ENCODE peak calls at places on chromosomes 16 and 17, in four cellular contexts. N is HepG2, P is K562, Q is suprapubic skin. V is an unnamed sample.

GRCh38 chr16:53829186-53829747 is 125.3 kb downstream of the FTO start:
- DNase-seq in P (no peak), Q (no peak), N (no peak), V (no peak)

GRCh38 chr17:5584971-5585794 is 874 bp upstream of the NLRP1 start:
- DNase-seq in Q (no peak), P (no peak), N (no peak), V (peak)

GRCh38 chr17:5241861-5242671 is 7.4 kb upstream of the SCIMP start:
- DNase-seq in Q (no peak), N (no peak), P (no peak), V (no peak)

GRCh38 chr16:75121949-75122568 is 5.5 kb upstream of the LDHD start:
- DNase-seq in N (peak), P (no peak), Q (no peak), V (no peak)

GRCh38 chr16:86185089-86185488 is 286.1 kb downstream of the IRF8 start:
- DNase-seq in P (no peak), Q (no peak), N (no peak), V (no peak)

GRCh38 chr16:86985656-86986030 is 331.5 kb downstream of the C16orf95 start:
- DNase-seq in Q (no peak), P (no peak), N (no peak), V (no peak)

GRCh38 chr16:69494993-69495392 is 70.6 kb downstream of the CYB5B start:
- DNase-seq in N (peak), P (peak), Q (no peak), V (peak)

GRCh38 chr16:3922241-3922640 is 41.7 kb upstream of the CREBBP start:
- DNase-seq in Q (peak), P (no peak), N (no peak), V (no peak)

GRCh38 chr16:22813223-22813945 is 578 bp upstream of the HS3ST2 start:
- DNase-seq in P (peak), Q (peak), N (peak), V (peak)

GRCh38 chr16:77383606-77384187 is 51.1 kb downstream of the ADAMTS18 start:
- DNase-seq in N (peak), P (no peak), Q (no peak), V (no peak)

GRCh38 chr17:74528491-74529199 is 2.6 kb downstream of the CD300LB start:
- DNase-seq in Q (peak), P (no peak), N (no peak), V (no peak)

GRCh38 chr17:30345527-30346075 is 11.7 kb upstream of the TMIGD1 start:
- DNase-seq in Q (no peak), P (peak), N (peak), V (no peak)

GRCh38 chr16:54284931-54285413 is 1.6 kb downstream of the IRX3 start:
- DNase-seq in Q (peak), P (no peak), N (no peak), V (peak)

GRCh38 chr17:50459756-50460155 is 8.9 kb downstream of the CHAD start:
- DNase-seq in N (no peak), Q (no peak), P (peak), V (no peak)

GRCh38 chr17:50076591-50077235 is 18.4 kb upstream of the PDK2 start:
- DNase-seq in P (no peak), N (no peak), Q (no peak), V (peak)

GRCh38 chr16:11916524-11917285 is 949 bp upstream of the GSPT1 start:
- DNase-seq in N (peak), P (peak), Q (no peak), V (no peak)

GRCh38 chr16:11354733-11355574 is 9.7 kb downstream of the RMI2 start:
- DNase-seq in N (no peak), Q (no peak), P (no peak), V (no peak)

GRCh38 chr16:69397821-69398521 is 12.2 kb upstream of the TERF2 start:
- DNase-seq in Q (no peak), P (peak), N (peak), V (peak)

GRCh38 chr17:47731396-47731795 is 1.6 kb upstream of the TBX21 start:
- DNase-seq in P (no peak), N (no peak), Q (no peak), V (no peak)

GRCh38 chr17:68016838-68017237 is 18.7 kb upstream of the KPNA2 start:
- DNase-seq in N (no peak), Q (no peak), P (no peak), V (no peak)

GRCh38 chr17:76697702-76698465 is 12.9 kb downstream of the MXRA7 start:
- DNase-seq in N (no peak), Q (no peak), P (peak), V (peak)

GRCh38 chr17:80007009-80007752 is 28.5 kb downstream of the TBC1D16 start:
- DNase-seq in Q (no peak), N (no peak), P (no peak), V (no peak)

GRCh38 chr16:8867483-8868271 is 1.1 kb downstream of the CARHSP1 start:
- DNase-seq in N (no peak), Q (no peak), P (peak), V (no peak)

GRCh38 chr17:48631693-48632578 is 5.8 kb upstream of the HOXB9 start:
- DNase-seq in N (no peak), P (no peak), Q (no peak), V (peak)

GRCh38 chr16:46954562-46954961 is 18.9 kb downstream of the DNAJA2 start:
- DNase-seq in N (no peak), P (no peak), Q (no peak), V (no peak)

GRCh38 chr16:2751577-2752034 is 832 bp upstream of the SRRM2 start:
- DNase-seq in P (peak), N (peak), Q (no peak), V (peak)

GRCh38 chr17:6443692-6444572 is at the start of gene PIMREG:
- DNase-seq in Q (peak), N (peak), P (peak), V (peak)

GRCh38 chr16:50308237-50308965 is 42.0 kb downstream of the ADCY7 start:
- DNase-seq in Q (peak), N (no peak), P (no peak), V (no peak)

GRCh38 chr17:81727324-81728031 is 15.4 kb downstream of the SLC25A10 start:
- DNase-seq in Q (no peak), P (no peak), N (peak), V (no peak)

GRCh38 chr16:71338193-71338592 is 20.3 kb upstream of the CALB2 start:
- DNase-seq in Q (no peak), N (peak), P (no peak), V (no peak)

GRCh38 chr17:46057366-46057765 is 58.3 kb downstream of the STH start:
- DNase-seq in N (no peak), P (no peak), Q (no peak), V (no peak)

GRCh38 chr17:50114849-50115357 is 15.1 kb downstream of the SAMD14 start:
- DNase-seq in N (peak), P (peak), Q (no peak), V (peak)

GRCh38 chr17:48718781-48719641 is 3.3 kb downstream of the PRAC1 start:
- DNase-seq in N (no peak), Q (peak), P (no peak), V (peak)

GRCh38 chr16:67163164-67163902 is 1.2 kb upstream of the HSF4 start:
- DNase-seq in Q (no peak), N (no peak), P (no peak), V (peak)

GRCh38 chr17:41211845-41212466 is 14.5 kb upstream of the KRTAP9-2 start:
- DNase-seq in P (no peak), Q (no peak), N (no peak), V (no peak)

GRCh38 chr17:6496116-6496481 is 51.8 kb downstream of the PIMREG start:
- DNase-seq in N (no peak), Q (peak), P (no peak), V (peak)

GRCh38 chr16:23584186-23585076 is 11.7 kb downstream of the NDUFAB1 start:
- DNase-seq in Q (no peak), N (no peak), P (no peak), V (no peak)

DNA sequence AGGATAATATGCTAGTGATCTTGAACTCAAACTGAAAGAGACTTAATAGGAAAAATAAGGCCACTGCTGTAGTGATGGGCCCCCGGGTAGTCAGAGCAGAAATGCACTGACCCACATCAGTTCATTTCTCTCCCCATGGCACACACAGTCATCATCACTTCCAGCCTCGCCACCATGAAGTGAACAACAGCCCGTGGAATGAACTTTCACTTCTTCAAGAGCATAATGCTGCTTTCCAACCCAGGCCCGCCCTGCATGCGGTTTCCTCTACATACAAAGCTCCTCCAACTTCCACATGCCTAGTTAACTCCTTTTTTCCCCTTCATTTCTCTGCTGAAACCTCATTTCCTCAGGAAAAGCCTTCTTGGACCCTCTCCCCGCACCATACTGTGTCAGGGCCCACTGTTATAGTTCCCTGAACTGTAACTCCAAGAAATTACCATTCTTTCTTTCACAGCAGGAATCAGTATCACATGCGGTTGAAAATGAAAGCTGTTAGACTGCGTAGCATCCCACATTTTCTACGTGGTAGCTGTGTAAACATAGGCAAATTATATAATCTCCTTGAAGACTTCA is 65.8 kb upstream of the SMIM36 start:
- DNase-seq in P (peak), Q (no peak), N (no peak), V (no peak)
- TF ChIP-seq POLR2AphosphoS5 in P (no peak), Q (no peak), N (no peak), V (no peak)

GRCh38 chr17:8192070-8192815 is 2.3 kb upstream of the BORCS6 start:
- DNase-seq in N (peak), Q (peak), P (peak), V (peak)
- TF ChIP-seq POLR2AphosphoS5 in N (peak), Q (peak), P (peak), V (peak)

GRCh38 chr16:57575468-57576277 is 33.2 kb downstream of the ADGRG5 start:
- DNase-seq in N (no peak), P (peak), Q (no peak), V (no peak)

GRCh38 chr16:57577214-57577613 is 34.8 kb downstream of the ADGRG5 start:
- DNase-seq in N (no peak), P (no peak), Q (no peak), V (no peak)

GRCh38 chr16:57577691-57578224 is 35.3 kb downstream of the ADGRG5 start:
- DNase-seq in Q (no peak), P (peak), N (no peak), V (no peak)

GRCh38 chr16:57574646-57575467 is 32.4 kb downstream of the ADGRG5 start:
- DNase-seq in P (peak), N (no peak), Q (no peak), V (no peak)

GRCh38 chr16:57576429-57576870 is 34.0 kb downstream of the ADGRG5 start:
- DNase-seq in Q (no peak), P (peak), N (peak), V (peak)
- TF ChIP-seq POLR2AphosphoS5 in Q (no peak), P (no peak), N (no peak), V (no peak)

DNA sequence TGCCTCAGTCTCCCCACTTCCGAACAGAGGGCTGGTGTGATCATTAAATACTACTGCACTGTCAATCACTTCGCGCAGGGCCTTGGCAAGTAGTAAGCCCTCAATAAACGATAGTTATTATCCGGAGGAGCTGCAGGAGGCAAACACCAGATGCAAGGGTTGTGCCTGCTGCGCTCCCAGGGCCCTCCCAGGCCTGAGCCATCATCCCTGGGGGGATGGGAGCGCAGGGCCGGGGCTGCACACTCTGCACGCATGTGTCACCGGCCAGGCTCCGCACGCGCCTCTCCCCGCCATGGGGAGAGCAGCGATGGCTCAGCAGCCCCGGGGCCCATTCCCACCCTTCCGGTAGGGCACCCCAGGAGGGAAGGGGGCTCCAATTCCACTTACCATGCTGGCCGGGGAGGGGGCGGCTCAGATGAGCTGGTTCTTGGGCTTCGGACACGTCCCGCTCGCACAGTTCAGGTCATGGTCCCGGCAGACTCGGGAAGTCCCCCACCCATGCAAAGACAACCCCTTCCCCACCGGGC is 723 bp downstream of the XPO6 start:
- DNase-seq in P (peak), N (peak), Q (peak), V (peak)
- TF ChIP-seq POLR2AphosphoS5 in P (peak), N (peak), Q (no peak), V (no peak)

DNA sequence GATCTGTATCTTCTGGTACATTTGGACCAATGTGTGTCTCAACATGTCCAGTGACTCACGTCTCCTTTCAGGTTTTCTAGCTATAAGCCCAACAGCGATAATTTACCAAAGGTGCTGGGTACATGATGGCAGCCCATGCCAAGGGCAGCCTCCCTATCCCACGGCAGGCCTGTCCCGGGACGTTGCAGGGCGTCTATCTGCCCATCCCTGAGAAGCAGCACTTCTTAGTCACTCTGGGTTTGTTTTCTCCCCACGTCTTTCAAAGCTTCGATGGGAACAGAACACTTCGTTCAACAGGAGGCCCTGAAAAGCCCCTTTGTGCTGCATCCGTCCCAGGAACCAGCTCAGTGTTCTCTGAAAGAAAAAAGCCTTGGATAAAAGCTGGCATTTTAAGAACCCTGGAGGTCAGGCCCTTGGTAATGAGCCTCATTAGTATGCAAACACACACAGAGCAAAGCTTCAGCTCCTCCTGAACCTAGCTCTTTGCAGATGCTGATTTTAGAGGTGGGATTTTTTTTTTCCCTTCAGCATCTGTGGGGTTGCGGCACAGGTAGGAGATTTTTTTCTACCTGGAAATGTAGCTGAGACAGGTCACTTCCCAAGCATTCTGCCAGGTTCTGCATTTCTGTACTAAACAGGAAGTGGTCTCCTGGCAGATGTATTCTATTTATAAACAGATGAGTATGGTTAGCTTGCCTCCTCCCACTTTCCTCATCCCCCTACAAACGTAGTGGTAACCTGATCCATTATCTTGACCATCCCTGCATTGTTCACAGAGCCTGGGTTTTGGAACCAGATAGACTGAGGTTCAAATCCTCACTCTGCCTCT is 17.5 kb upstream of the MT4 start:
- DNase-seq in Q (no peak), P (peak), N (no peak), V (peak)
- TF ChIP-seq POLR2AphosphoS5 in Q (no peak), P (no peak), N (no peak), V (peak)

V was measured in GM23338.